ENCODE peak calls at places on chromosomes 6 and 20, in eight cellular contexts. X is A549, R is IMR-90, Q is cardiac fibroblast, O is AG09319, D is brain microvascular endothelial cell, U is endothelial cell of umbilical vein, L is fibroblast of the aortic adventitia. B is an unnamed sample.

GRCh38 chr6:149823013-149823412 is 41.1 kb downstream of the LRP11 start:
- DNase-seq in R (no peak), O (no peak), X (no peak), L (no peak), U (no peak), D (no peak), Q (no peak), B (no peak)

GRCh38 chr6:85396159-85396808 is 53.6 kb upstream of the NT5E start:
- DNase-seq in O (no peak), U (no peak), R (no peak), X (no peak), D (no peak), Q (no peak), L (no peak), B (no peak)

GRCh38 chr6:26545617-26546016 is 7.5 kb downstream of the HMGN4 start:
- DNase-seq in X (no peak), R (no peak), U (no peak), L (no peak), O (no peak), D (no peak), Q (no peak), B (no peak)

GRCh38 chr6:145475794-145476396 is 259.4 kb downstream of the EPM2A start:
- DNase-seq in D (no peak), L (no peak), O (no peak), R (no peak), U (no peak), Q (no peak), X (no peak), B (no peak)

GRCh38 chr6:85483041-85483700 is 33.3 kb downstream of the NT5E start:
- DNase-seq in D (peak), O (peak), R (peak), L (peak), Q (peak), X (peak), U (peak), B (no peak)

GRCh38 chr20:35657271-35657670 is 7.4 kb downstream of the CPNE1 start:
- DNase-seq in Q (no peak), O (no peak), X (no peak), D (no peak), L (no peak), R (peak), U (no peak), B (no peak)

GRCh38 chr20:12306107-12306506 is 388.4 kb downstream of the BTBD3 start:
- DNase-seq in L (peak), Q (no peak), R (no peak), U (no peak), D (no peak), O (no peak), X (no peak), B (no peak)

GRCh38 chr20:42152570-42152969 is 534.4 kb upstream of the CHD6 start:
- DNase-seq in D (no peak), X (no peak), U (no peak), L (no peak), R (no peak), O (no peak), Q (no peak), B (no peak)

GRCh38 chr6:119978274-119978889 is 628.8 kb upstream of the MAN1A1 start:
- DNase-seq in X (peak), D (peak), U (no peak), O (peak), R (peak), Q (peak), L (peak), B (no peak)

GRCh38 chr20:14235355-14235754 is 102.1 kb downstream of the FLRT3 start:
- DNase-seq in X (peak), U (no peak), R (peak), D (peak), Q (peak), O (peak), L (peak), B (peak)

GRCh38 chr6:161351855-161352254 is 78.0 kb upstream of the AGPAT4 start:
- DNase-seq in L (no peak), U (no peak), O (no peak), X (no peak), D (no peak), Q (no peak), R (no peak), B (no peak)

GRCh38 chr20:16061394-16061793 is 511.9 kb downstream of the KIF16B start:
- DNase-seq in O (no peak), X (peak), L (no peak), R (no peak), Q (no peak), U (no peak), D (no peak), B (no peak)

GRCh38 chr20:37501940-37502339 is 19.1 kb upstream of the NNAT start:
- DNase-seq in O (no peak), Q (no peak), L (no peak), D (no peak), U (no peak), X (peak), R (no peak), B (no peak)

GRCh38 chr20:33372993-33373441 is 28.3 kb downstream of the CDK5RAP1 start:
- DNase-seq in X (no peak), L (peak), U (no peak), D (no peak), O (peak), Q (peak), R (peak), B (no peak)

GRCh38 chr20:14883324-14883723 is 545.9 kb upstream of the FLRT3 start:
- DNase-seq in Q (no peak), O (no peak), X (no peak), D (no peak), L (no peak), R (no peak), U (no peak), B (no peak)

GRCh38 chr20:11651647-11652046 is 266.0 kb upstream of the BTBD3 start:
- DNase-seq in X (no peak), D (no peak), Q (no peak), R (no peak), O (no peak), U (no peak), L (no peak), B (no peak)

GRCh38 chr20:57450931-57451330 is 59.7 kb downstream of the RBM38 start:
- DNase-seq in R (no peak), Q (no peak), U (no peak), X (no peak), L (no peak), O (no peak), D (no peak), B (no peak)

GRCh38 chr6:115932481-115932880 is 128.2 kb downstream of the FRK start:
- DNase-seq in O (no peak), X (no peak), L (no peak), R (no peak), U (no peak), D (peak), Q (peak), B (no peak)

GRCh38 chr6:118668761-118669411 is 17.5 kb upstream of the CEP85L start:
- DNase-seq in D (peak), U (peak), Q (peak), X (no peak), O (peak), R (peak), L (peak), B (peak)

GRCh38 chr6:165729307-165729936 is 66.4 kb upstream of the PDE10A start:
- DNase-seq in U (peak), L (peak), R (peak), O (no peak), D (peak), Q (peak), X (peak), B (no peak)

GRCh38 chr6:56890683-56891429 is 64.1 kb upstream of the BEND6 start:
- DNase-seq in D (peak), L (peak), O (peak), X (peak), R (peak), Q (peak), U (peak), B (peak)

GRCh38 chr6:95142101-95142500 is 435.2 kb upstream of the MANEA start:
- DNase-seq in U (no peak), R (no peak), X (no peak), L (no peak), Q (no peak), D (no peak), O (no peak), B (no peak)

GRCh38 chr6:104859225-104860146 is at the start of gene HACE1:
- DNase-seq in U (peak), X (peak), L (peak), R (peak), O (peak), Q (peak), D (peak), B (peak)
- TF ChIP-seq CTCF in U (peak), X (no peak), L (peak), R (peak), O (peak), Q (no peak), D (peak), B (peak)

GRCh38 chr6:100176321-100176950 is 182.4 kb upstream of the MCHR2 start:
- DNase-seq in R (peak), L (peak), U (peak), X (peak), Q (peak), D (peak), O (peak), B (peak)
- TF ChIP-seq CTCF in R (peak), L (peak), U (peak), X (no peak), Q (peak), D (peak), O (peak), B (peak)

DNA sequence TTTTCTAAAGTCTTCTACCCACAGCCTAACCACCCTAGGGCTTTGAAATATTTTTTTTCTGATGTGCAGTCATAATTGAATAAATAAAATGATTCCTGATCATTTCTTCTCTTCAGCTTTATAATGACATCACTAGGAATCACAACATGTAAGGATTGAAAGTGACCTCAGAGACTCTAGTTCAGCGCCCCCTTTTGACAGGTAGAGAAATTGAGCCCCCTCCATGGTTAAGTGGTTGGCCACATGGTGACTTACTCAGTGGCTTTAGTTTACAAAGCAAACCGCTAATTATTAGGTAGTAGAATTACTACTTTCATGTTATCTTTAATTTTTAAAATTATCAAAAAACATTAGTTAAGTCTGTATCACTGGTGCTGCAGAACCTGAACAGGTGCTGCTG is 13.3 kb upstream of the SLC2A12 start:
- DNase-seq in U (peak), Q (peak), O (no peak), D (no peak), L (no peak), R (peak), X (peak), B (no peak)
- TF ChIP-seq CTCF in U (peak), Q (peak), O (peak), D (peak), L (peak), R (peak), X (peak), B (peak)

DNA sequence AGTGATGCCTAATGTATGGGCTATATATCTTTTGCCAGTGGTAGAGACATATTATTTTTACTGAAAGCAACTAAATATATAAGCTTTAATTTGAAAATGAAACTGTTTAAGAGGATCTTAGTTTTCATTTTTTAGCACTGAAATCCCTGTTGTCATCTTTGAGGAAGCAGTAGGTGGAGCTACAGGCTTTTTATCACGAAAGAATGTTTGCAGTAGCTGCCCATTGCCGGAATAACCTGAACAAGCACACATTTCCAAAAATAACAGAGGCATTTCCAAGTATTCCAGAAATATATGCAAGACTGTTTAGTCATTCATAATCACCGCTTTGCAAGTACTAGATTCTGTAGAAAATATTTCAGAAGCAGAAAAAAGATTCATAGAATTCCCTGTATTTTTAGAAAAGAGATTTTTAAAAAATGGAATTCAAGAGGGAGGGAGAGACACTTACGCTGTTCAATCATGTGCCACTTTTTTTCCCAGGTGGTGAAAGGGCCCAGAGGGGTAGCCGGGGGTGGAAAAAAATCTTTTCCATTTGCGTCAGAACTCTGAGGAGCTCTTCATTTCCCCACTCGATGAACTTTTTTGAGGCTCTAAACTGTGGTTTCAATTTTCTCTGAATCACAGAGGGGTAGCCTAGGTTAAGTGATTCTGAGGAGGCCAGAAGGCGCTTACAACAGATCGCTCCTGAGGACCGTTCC is 142.5 kb upstream of the FERMT1 start:
- DNase-seq in D (peak), Q (peak), O (peak), L (peak), X (peak), R (peak), U (peak), B (peak)
- TF ChIP-seq CTCF in D (peak), Q (peak), O (peak), L (peak), X (peak), R (peak), U (peak), B (peak)

GRCh38 chr20:4013041-4013440 is 2.3 kb downstream of the RNF24 start:
- DNase-seq in Q (no peak), D (no peak), L (no peak), X (no peak), R (no peak), U (no peak), O (no peak), B (no peak)

GRCh38 chr20:4012631-4013030 is 2.7 kb downstream of the RNF24 start:
- DNase-seq in L (peak), O (peak), R (peak), D (no peak), Q (peak), X (no peak), U (no peak), B (peak)

GRCh38 chr20:4016349-4017050 is 1.1 kb upstream of the RNF24 start:
- DNase-seq in L (no peak), R (no peak), O (no peak), X (no peak), Q (no peak), D (no peak), U (no peak), B (no peak)

GRCh38 chr20:4011226-4011975 is 4.0 kb downstream of the RNF24 start:
- DNase-seq in R (peak), L (no peak), O (no peak), X (no peak), U (no peak), Q (peak), D (no peak), B (no peak)

DNA sequence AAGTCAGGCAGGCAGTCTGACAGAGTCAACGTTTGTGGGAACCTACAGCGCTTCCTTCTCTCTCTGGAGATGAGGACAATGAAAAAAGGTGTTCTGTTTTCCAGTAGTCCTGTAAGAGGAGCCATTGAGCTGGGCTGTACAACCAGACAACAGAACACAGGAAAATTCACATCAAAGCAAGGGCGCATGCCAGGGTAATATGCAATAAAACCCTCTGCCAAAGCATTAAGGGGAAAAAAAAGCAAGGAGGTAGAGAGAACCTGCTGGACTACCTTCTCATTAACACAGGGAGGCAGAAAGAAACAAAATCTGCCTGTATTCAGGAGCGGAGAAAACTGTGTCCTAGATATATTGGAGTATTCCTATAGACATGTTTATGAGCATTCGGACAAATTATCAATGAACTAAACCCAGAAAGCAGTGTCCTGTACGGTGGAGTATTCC is 1.3 kb downstream of the RNF24 start:
- DNase-seq in R (peak), L (peak), O (peak), X (peak), Q (peak), U (peak), D (peak), B (peak)
- TF ChIP-seq CTCF in R (peak), L (peak), O (peak), X (peak), Q (peak), U (peak), D (peak), B (peak)